ENCODE peak calls at places on chromosome 9, in five cellular contexts. G is IMR-90, M is GM12878, W is A549, A is K562. R is an unnamed sample.

GRCh38 chr9:133171161-133171955 is 7.6 kb upstream of the GBGT1 start:
- DNase-seq in M (no peak), A (no peak), G (no peak), W (no peak), R (no peak)

GRCh38 chr9:100098241-100098886 is 436 bp downstream of the ERP44 start:
- DNase-seq in A (peak; percentile 43), W (peak; percentile 71), G (peak; percentile 54), M (no peak), R (peak; percentile 54)

GRCh38 chr9:27602954-27603353 is 29.7 kb upstream of the C9orf72 start:
- DNase-seq in G (no peak), W (no peak), A (no peak), M (no peak), R (peak; percentile 48)

GRCh38 chr9:138053996-138054752 is 176.6 kb downstream of the CACNA1B start:
- DNase-seq in W (peak; percentile 40), G (no peak), A (no peak), M (no peak), R (no peak)

GRCh38 chr9:99296375-99296951 is 74.4 kb downstream of the SEC61B start:
- DNase-seq in W (no peak), M (no peak), G (no peak), A (peak; percentile 31), R (peak; percentile 30)

GRCh38 chr9:125133403-125134316 is 9.7 kb downstream of the SCAI start:
- DNase-seq in M (no peak), A (no peak), G (peak; percentile 30), W (no peak), R (no peak)

GRCh38 chr9:94623253-94623652 is 16.1 kb downstream of the FBP1 start:
- DNase-seq in M (no peak), W (peak; percentile 66), A (peak; percentile 68), G (no peak), R (peak; percentile 67)

GRCh38 chr9:5863092-5863746 is 27.5 kb upstream of the MLANA start:
- DNase-seq in G (no peak), M (no peak), W (no peak), A (no peak), R (no peak)

GRCh38 chr9:73090214-73090613 is 61.5 kb upstream of the ANXA1 start:
- DNase-seq in M (no peak), G (no peak), A (no peak), W (no peak), R (no peak)

GRCh38 chr9:73093740-73094379 is 57.8 kb upstream of the ANXA1 start:
- DNase-seq in M (no peak), A (no peak), G (peak; percentile 1), W (no peak), R (no peak)

GRCh38 chr9:73091909-73092308 is 59.8 kb upstream of the ANXA1 start:
- DNase-seq in G (no peak), W (no peak), M (no peak), A (no peak), R (no peak)

GRCh38 chr9:73095425-73095824 is 56.2 kb upstream of the ANXA1 start:
- DNase-seq in A (no peak), M (no peak), W (no peak), G (no peak), R (no peak)

DNA sequence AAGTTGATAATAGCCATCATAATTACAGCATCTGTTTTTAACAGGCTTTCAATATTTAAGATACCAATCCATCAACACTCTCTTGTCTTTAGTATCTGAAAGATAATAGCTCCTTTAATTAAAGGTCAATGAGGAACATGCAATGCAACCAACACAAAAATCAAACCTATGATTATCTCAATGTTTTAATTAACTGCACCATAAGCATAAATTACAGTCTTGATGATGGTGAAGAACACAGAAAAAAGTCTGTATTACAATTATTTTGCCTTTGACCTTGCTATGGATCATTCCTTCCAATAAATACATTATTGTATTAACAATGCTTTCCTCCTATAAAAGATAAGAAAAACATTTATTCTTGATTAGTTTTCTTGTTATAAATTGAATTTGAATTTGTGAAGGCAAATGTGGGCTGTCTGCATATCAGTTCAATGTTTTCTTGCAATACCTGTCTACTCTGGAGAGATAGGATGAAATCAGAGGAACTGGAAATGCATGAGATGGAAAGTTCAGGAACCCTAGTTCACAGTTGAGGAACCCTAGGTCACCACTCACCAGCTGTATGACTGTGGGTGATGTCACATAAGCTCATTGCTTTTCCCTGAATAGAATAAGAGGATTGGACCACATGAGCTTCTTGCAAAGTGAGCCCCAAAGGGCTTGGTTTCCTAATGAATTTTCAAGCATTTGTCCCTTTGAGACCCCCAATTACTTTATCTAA is 58.5 kb upstream of the ANXA1 start:
- DNase-seq in M (no peak), W (no peak), G (no peak), A (no peak), R (no peak)
- TF ChIP-seq RCOR1 in M (no peak), W (no peak), G (no peak), A (no peak), R (no peak)

GRCh38 chr9:8408575-8409190 is 609.1 kb upstream of the DMAC1 start:
- DNase-seq in A (no peak), M (no peak), G (no peak), W (no peak), R (no peak)
- TF ChIP-seq RCOR1 in A (no peak), M (no peak), G (no peak), W (no peak), R (no peak)

GRCh38 chr9:110047955-110048472 is 159.9 kb downstream of the C9orf152 start:
- DNase-seq in M (no peak), G (no peak), A (no peak), W (no peak), R (peak; percentile 58)
- TF ChIP-seq RCOR1 in M (no peak), G (no peak), A (no peak), W (no peak), R (no peak)

GRCh38 chr9:119197858-119198607 is 171.2 kb downstream of the BRINP1 start:
- DNase-seq in W (no peak), A (no peak), G (no peak), M (no peak), R (no peak)

DNA sequence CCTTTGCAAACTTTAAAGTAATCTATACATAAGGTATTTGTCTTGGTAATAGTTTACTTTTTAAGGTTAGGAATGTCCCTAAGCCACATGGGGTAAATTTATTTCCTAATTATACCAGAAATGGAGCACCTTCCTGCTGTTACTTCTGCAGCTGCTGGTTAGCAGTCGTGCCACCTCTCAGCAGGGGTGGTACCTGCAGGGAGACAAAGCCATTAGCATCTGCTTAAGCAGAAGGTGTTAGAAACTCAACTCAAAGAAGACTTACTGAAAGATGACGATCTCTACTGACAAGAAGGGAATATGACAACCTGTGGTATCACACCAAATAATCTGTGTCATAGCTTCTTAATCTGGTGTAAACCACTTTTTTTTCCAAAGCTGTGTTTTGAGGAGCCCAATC is 173.7 kb downstream of the BRINP1 start:
- DNase-seq in W (no peak), G (no peak), M (no peak), A (no peak), R (no peak)
- TF ChIP-seq RCOR1 in W (no peak), G (no peak), M (no peak), A (no peak), R (no peak)

DNA sequence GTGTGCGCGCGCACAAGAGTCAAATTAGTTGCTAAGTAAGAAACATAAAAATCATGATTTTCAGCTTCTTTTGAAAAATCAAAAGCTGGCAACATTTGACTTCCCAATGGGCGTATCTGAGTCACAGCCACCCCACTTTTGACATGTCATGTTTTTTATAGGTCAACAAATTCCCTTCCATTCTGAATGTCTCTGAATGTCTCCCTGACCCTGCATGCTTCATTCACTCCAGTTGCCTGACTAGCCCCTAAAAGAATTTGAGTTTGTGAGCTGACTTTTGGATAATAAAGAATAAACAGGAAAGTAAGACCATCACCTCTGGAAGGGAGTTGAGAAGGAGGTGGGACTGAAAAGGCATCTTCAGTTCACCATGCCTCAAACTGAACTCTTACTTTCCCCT is 20.2 kb upstream of the GLIS3 start:
- DNase-seq in M (no peak), A (no peak), G (no peak), W (no peak), R (no peak)
- TF ChIP-seq RCOR1 in M (no peak), A (no peak), G (no peak), W (no peak), R (no peak)